ENCODE peak calls at places on chromosomes 16 and 17, in four cellular contexts. M is GM04504, C is transverse colon, W is cardiac muscle cell. H is an unnamed sample.

GRCh38 chr16:77858060-77858459 is 69.7 kb downstream of the VAT1L start:
- DNase-seq in M (no peak), C (no peak), W (no peak), H (no peak)

GRCh38 chr17:18860161-18860972 is 2.4 kb downstream of the PRPSAP2 start:
- DNase-seq in M (no peak), C (no peak), W (no peak), H (no peak)

GRCh38 chr16:52964290-52964689 is 88.4 kb downstream of the CHD9NB start:
- DNase-seq in M (no peak), C (no peak), W (no peak), H (no peak)

GRCh38 chr17:55702150-55702549 is 20.5 kb downstream of the TMEM100 start:
- DNase-seq in M (no peak), C (no peak), W (no peak), H (no peak)

GRCh38 chr16:24010440-24011089 is 174.8 kb downstream of the PRKCB start:
- DNase-seq in M (peak), C (peak), W (peak), H (peak)

GRCh38 chr17:48241131-48241591 is 133.6 kb downstream of the SNX11 start:
- DNase-seq in M (peak), C (no peak), W (no peak), H (no peak)

GRCh38 chr17:42178817-42179216 is 2.1 kb downstream of the KCNH4 start:
- DNase-seq in M (no peak), C (no peak), W (no peak), H (no peak)

GRCh38 chr17:4721203-4722135 is 9.8 kb upstream of the MED11 start:
- DNase-seq in M (no peak), C (peak), W (no peak), H (no peak)

GRCh38 chr17:60535382-60536279 is 9.6 kb upstream of the APPBP2 start:
- DNase-seq in M (no peak), C (no peak), W (no peak), H (no peak)

GRCh38 chr17:15920758-15921239 is 24.1 kb upstream of the ADORA2B start:
- DNase-seq in M (peak), C (peak), W (no peak), H (no peak)

GRCh38 chr16:4663756-4664465 is 29.5 kb upstream of the NUDT16L1 start:
- DNase-seq in M (no peak), C (peak), W (no peak), H (no peak)

GRCh38 chr17:73397856-73398540 is 86.2 kb upstream of the CDC42EP4 start:
- DNase-seq in M (no peak), C (no peak), W (no peak), H (no peak)

GRCh38 chr17:65463242-65463641 is 98.2 kb downstream of the AXIN2 start:
- DNase-seq in M (no peak), C (no peak), W (no peak), H (no peak)

H was measured in amniotic stem cell.